ENCODE peak calls at places on chromosomes 1 and 21, in five cellular contexts. Q is IMR-90, O is GM23248, X is endodermal cell, F is colonic mucosa. L is an unnamed sample.
A peak's percentile ranks its signal among the peaks of the same experiment; 100 is the strongest.

GRCh38 chr1:207393610-207394009 is 60.5 kb upstream of the CR2 start:
- DNase-seq in Q (peak; percentile 91), F (no peak), X (no peak), O (peak; percentile 94), L (peak; percentile 93)

GRCh38 chr1:119008483-119009299 is 20.5 kb upstream of the TBX15 start:
- DNase-seq in F (peak; percentile 49), X (peak; percentile 79), Q (peak; percentile 54), O (peak; percentile 79), L (peak; percentile 63)

GRCh38 chr1:167512262-167512661 is 6.1 kb downstream of the CD247 start:
- DNase-seq in F (no peak), Q (no peak), O (no peak), X (no peak), L (no peak)

GRCh38 chr1:58781541-58782307 is 2.1 kb downstream of the JUN start:
- DNase-seq in Q (peak; percentile 69), X (peak; percentile 66), F (peak; percentile 72), O (peak; percentile 77), L (peak; percentile 81)

GRCh38 chr1:186440584-186440983 is 20.3 kb downstream of the PDC start:
- DNase-seq in F (no peak), Q (peak; percentile 37), X (no peak), O (peak; percentile 5), L (no peak)

GRCh38 chr1:1162597-1163537 is 10.8 kb upstream of the TTLL10 start:
- DNase-seq in F (peak; percentile 95), Q (no peak), X (peak; percentile 90), O (no peak), L (no peak)

GRCh38 chr1:198096390-198096789 is 60.4 kb upstream of the NEK7 start:
- DNase-seq in Q (peak; percentile 47), X (no peak), F (no peak), O (peak; percentile 38), L (peak; percentile 56)

GRCh38 chr1:54124472-54124871 is 28.3 kb downstream of the CDCP2 start:
- DNase-seq in F (peak; percentile 77), O (no peak), Q (no peak), X (peak; percentile 53), L (no peak)

GRCh38 chr1:39979654-39980053 is 24.7 kb downstream of the MFSD2A start:
- DNase-seq in F (no peak), X (peak; percentile 69), O (no peak), Q (no peak), L (no peak)

GRCh38 chr21:34017127-34017961 is 56.0 kb upstream of the MRPS6 start:
- DNase-seq in F (no peak), Q (no peak), X (no peak), O (no peak), L (no peak)

GRCh38 chr1:41342774-41343355 is 18.4 kb upstream of the FOXO6 start:
- DNase-seq in X (no peak), Q (no peak), O (no peak), F (no peak), L (no peak)

GRCh38 chr1:108829498-108829916 is 27.4 kb downstream of the AKNAD1 start:
- DNase-seq in F (no peak), X (no peak), Q (peak; percentile 76), O (peak; percentile 72), L (no peak)

GRCh38 chr1:154831470-154831869 is 38.6 kb downstream of the KCNN3 start:
- DNase-seq in Q (no peak), O (peak; percentile 31), X (no peak), F (no peak), L (no peak)

GRCh38 chr1:16248603-16249534 is 11.9 kb upstream of the CPLANE2 start:
- DNase-seq in O (peak; percentile 62), F (peak; percentile 81), X (no peak), Q (peak; percentile 87), L (peak; percentile 71)

GRCh38 chr1:26483980-26484379 is 11.7 kb downstream of the HMGN2 start:
- DNase-seq in Q (peak; percentile 54), F (no peak), O (peak; percentile 48), X (no peak), L (peak; percentile 27)

GRCh38 chr1:202578565-202578964 is 131.7 kb downstream of the SYT2 start:
- DNase-seq in F (no peak), Q (peak; percentile 50), O (peak; percentile 20), X (no peak), L (peak; percentile 24)

DNA sequence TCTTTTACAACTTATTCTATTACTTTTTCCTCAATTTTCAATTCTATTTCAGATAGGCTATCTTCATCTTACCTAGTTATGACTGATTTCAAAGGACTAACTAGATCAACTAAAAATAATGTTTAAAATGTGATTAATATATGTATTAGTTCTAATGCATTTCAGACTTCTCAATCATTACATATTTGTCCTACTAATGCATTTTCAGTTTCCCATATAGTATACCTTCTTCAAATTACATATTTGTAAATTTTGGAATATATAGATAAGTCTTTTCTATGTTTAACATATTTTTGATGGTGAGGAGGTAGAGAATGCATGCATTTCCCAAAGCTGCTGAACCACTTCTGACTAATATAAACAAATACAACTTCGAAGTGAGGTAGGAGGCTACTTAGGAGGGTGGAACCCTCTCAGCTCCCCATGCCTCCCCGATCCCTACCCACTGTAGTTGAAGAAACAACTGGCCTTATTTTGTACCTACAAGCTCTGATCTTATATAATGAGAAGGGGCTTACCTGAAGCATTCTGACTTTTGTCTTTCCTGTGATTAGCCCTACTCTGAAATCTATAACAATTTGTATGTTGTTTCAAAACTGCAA is 1.7 kb downstream of the TRMT1L start:
- DNase-seq in Q (peak; percentile 64), F (no peak), X (no peak), O (peak; percentile 53), L (no peak)
- H3K9ac ChIP-seq in Q (peak overlapping the region; percentile 40), F (no peak overlapping the region), X (no peak overlapping the region), O (peak overlapping the region; percentile 96), L (peak overlapping the region; percentile 98)

DNA sequence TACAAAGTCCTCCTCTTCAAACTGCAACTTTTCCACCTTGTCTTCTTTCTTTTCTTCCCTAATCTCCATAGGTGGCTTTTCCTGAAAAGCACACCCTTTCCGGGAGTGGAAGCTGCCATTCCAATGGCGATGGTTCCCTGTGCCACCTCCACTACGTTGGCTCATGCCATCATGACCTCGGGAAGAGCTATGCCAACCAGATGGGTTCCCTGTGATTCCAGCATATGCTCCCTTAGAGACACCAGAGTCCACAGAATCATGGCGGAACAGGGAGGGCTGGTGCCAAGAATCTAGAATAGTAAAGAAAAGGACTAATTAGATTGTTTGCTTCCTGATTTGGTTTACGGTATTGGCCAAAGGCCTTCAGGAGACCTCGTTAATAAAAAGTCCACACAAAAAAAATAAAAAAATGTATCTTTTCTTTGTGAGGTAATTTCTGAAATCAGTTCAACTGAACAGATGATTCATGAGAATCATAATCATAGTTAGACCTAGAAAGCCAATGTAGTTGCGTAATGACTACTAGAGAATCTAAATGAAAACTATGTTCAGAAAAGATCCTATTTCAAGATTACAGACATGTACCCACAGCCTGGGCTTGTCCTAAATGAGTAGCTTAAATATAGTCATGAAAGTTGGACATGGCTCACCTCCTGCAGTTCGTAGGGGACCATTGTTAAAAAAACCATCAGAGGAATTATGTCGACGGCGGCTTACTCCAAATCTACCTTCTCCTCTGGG is 30.9 kb upstream of the CCDC17 start:
- DNase-seq in X (no peak), F (no peak), Q (peak; percentile 65), O (peak; percentile 49), L (peak; percentile 91)
- H3K4me1 ChIP-seq in X (no peaks in the 10 kb centered on the region), F (no peaks in the 10 kb centered on the region), Q (peaks cover 2% of the 10 kb centered on the region), O (peaks cover 5% of the 10 kb centered on the region), L (peaks cover 9% of the 10 kb centered on the region)

GRCh38 chr1:15156807-15157380 is 3.3 kb downstream of the TMEM51 start:
- DNase-seq in Q (no peak), F (no peak), O (no peak), X (peak; percentile 67), L (no peak)
- H3K9me3 ChIP-seq in Q (no peaks in the 10 kb centered on the region), F (no peaks in the 10 kb centered on the region), O (no peaks in the 10 kb centered on the region), X (no peaks in the 10 kb centered on the region), L (no peaks in the 10 kb centered on the region)

DNA sequence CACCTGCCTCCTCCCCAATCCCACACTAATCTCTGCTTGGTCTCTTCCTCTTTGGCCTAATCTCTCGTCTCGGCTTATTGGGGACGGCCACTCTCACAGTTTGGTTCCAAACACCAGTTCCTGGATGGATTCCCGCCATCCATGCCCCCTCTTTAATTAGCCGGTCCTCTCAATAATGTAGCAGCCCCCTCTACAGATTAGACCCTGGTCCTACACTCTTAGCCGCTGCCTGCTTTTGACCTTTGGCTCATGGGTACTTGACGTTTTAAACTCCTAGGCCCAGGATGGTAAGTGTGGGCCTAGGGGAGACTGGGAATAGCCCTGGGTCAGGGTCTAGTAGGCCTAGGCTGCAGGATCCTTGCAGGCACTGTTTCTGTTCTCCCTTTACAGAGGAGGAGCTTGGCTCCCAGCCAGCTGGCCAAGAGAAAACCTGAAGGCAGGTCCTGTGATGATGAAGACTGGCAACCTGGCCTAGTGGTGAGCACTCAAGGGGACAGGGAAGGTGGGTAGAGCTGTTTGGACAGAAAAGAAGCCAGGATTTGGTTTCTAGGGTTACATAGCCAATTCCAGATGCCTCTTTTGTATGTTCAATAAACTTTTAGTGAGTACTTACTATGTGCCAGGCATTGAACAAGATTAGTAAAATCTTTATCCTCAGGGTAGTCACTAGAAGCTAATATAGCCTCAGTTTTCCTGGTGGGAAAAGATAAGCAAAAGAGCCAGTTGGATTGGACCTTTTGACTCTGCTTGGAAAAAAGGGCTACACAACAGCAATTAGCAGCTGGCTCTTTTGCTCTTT is 758 bp downstream of the RAD54L start:
- DNase-seq in X (peak; percentile 82), Q (no peak), F (peak; percentile 82), O (peak; percentile 48), L (peak; percentile 3)
- H3K9ac ChIP-seq in X (peak overlapping the region; percentile 71), Q (peak overlapping the region; percentile 24), F (no peak overlapping the region), O (peak overlapping the region; percentile 69), L (peak overlapping the region; percentile 5)

L was measured in adipocyte.